ENCODE peak calls at places on chromosomes 3 and 15, in four cellular contexts. L is brain microvascular endothelial cell, T is mesothelial cell of epicardium, M is tibial artery. G is an unnamed sample.
A peak's percentile ranks its signal among the peaks of the same experiment; 100 is the strongest.

GRCh38 chr3:142861926-142862325 is 27.0 kb downstream of the PCOLCE2 start:
- DNase-seq in T (no peak), L (no peak), M (no peak), G (no peak)

GRCh38 chr3:12046406-12046805 is 42.2 kb downstream of the SYN2 start:
- DNase-seq in M (no peak), T (no peak), L (no peak), G (no peak)

GRCh38 chr3:195093731-195094130 is 177.2 kb downstream of the XXYLT1 start:
- DNase-seq in L (no peak), M (peak; percentile 5), T (no peak), G (no peak)

GRCh38 chr3:50450135-50450911 is 53.1 kb downstream of the CACNA2D2 start:
- DNase-seq in M (peak; percentile 83), T (no peak), L (no peak), G (no peak)

GRCh38 chr15:65212097-65212496 is 824 bp upstream of the CILP start:
- DNase-seq in L (no peak), M (no peak), T (no peak), G (no peak)

GRCh38 chr15:95278532-95279265 is 1047.3 kb downstream of the MCTP2 start:
- DNase-seq in L (no peak), M (no peak), T (no peak), G (no peak)

GRCh38 chr3:153927107-153927506 is 194.1 kb upstream of the ARHGEF26 start:
- DNase-seq in L (peak; percentile 3), T (no peak), M (no peak), G (no peak)

GRCh38 chr15:70192490-70192889 is 94.8 kb upstream of the TLE3 start:
- DNase-seq in M (no peak), L (no peak), T (no peak), G (no peak)

GRCh38 chr15:41115088-41115651 is 910 bp downstream of the INO80 start:
- DNase-seq in M (no peak), L (peak; percentile 23), T (no peak), G (no peak)

GRCh38 chr3:82133070-82133606 is 371.7 kb upstream of the GBE1 start:
- DNase-seq in T (no peak), L (peak; percentile 56), M (no peak), G (peak; percentile 54)

GRCh38 chr15:33860749-33861148 is 107.5 kb upstream of the CHRM5 start:
- DNase-seq in L (peak; percentile 50), M (no peak), T (no peak), G (no peak)

GRCh38 chr3:105365536-105366301 is 990 bp upstream of the ALCAM start:
- DNase-seq in L (peak; percentile 46), T (no peak), M (no peak), G (no peak)

GRCh38 chr3:56683122-56683817 is at the start of gene TASOR:
- DNase-seq in L (peak; percentile 51), M (peak; percentile 90), T (peak; percentile 61), G (peak; percentile 63)

GRCh38 chr3:67863869-67864268 is 209.5 kb upstream of the SUCLG2 start:
- DNase-seq in M (no peak), T (no peak), L (peak; percentile 4), G (no peak)

GRCh38 chr15:85312925-85313324 is 67.5 kb upstream of the AKAP13 start:
- DNase-seq in T (no peak), M (no peak), L (peak; percentile 75), G (no peak)

GRCh38 chr3:194375921-194376570 is 6.5 kb upstream of the LRRC15 start:
- DNase-seq in T (no peak), L (no peak), M (no peak), G (no peak)

GRCh38 chr3:141557961-141558706 is 71.3 kb downstream of the RASA2 start:
- DNase-seq in M (no peak), L (no peak), T (no peak), G (no peak)

GRCh38 chr3:54347933-54348332 is 225.6 kb downstream of the CACNA2D3 start:
- DNase-seq in T (no peak), L (no peak), M (no peak), G (no peak)

GRCh38 chr15:68175527-68175926 is 29.6 kb downstream of the CALML4 start:
- DNase-seq in T (no peak), M (no peak), L (no peak), G (no peak)

GRCh38 chr3:124962403-124962940 is 27.9 kb upstream of the MUC13 start:
- DNase-seq in L (no peak), M (no peak), T (no peak), G (no peak)

GRCh38 chr3:127740136-127740915 is 67.6 kb downstream of the ABTB1 start:
- DNase-seq in T (no peak), L (peak; percentile 51), M (peak; percentile 65), G (no peak)

GRCh38 chr3:152056481-152056880 is 183.0 kb downstream of the SUCNR1 start:
- DNase-seq in M (no peak), L (no peak), T (no peak), G (no peak)

GRCh38 chr15:55937040-55937439 is 56.4 kb downstream of the NEDD4 start:
- DNase-seq in M (no peak), L (peak; percentile 83), T (no peak), G (no peak)

GRCh38 chr3:146071636-146072035 is 89.3 kb downstream of the PLOD2 start:
- DNase-seq in T (no peak), M (no peak), L (no peak), G (no peak)

GRCh38 chr3:36993326-36994283 is at the start of gene MLH1:
- DNase-seq in T (peak; percentile 97), M (peak; percentile 96), L (peak; percentile 100), G (peak; percentile 99)

GRCh38 chr15:86644319-86644718 is 564.6 kb downstream of the AGBL1 start:
- DNase-seq in T (no peak), L (no peak), M (no peak), G (no peak)

GRCh38 chr3:129658156-129658843 is 51.8 kb upstream of the PLXND1 start:
- DNase-seq in T (no peak), M (no peak), L (no peak), G (no peak)

GRCh38 chr3:40499952-40500351 is 5.9 kb upstream of the ZNF620 start:
- DNase-seq in L (no peak), M (no peak), T (no peak), G (no peak)

GRCh38 chr3:40504636-40505430 is 1.0 kb upstream of the ZNF620 start:
- DNase-seq in T (no peak), L (peak; percentile 93), M (peak; percentile 80), G (no peak)

GRCh38 chr3:40511031-40511718 is 5.3 kb downstream of the ZNF620 start:
- DNase-seq in M (no peak), T (no peak), L (no peak), G (no peak)

GRCh38 chr3:40505599-40506462 is at the start of gene ZNF620:
- DNase-seq in M (peak; percentile 90), T (peak; percentile 72), L (peak; percentile 38), G (peak; percentile 77)
- TF ChIP-seq CTCF in M (no peak), T (no peak), L (peak; percentile 57), G (peak; percentile 53)

DNA sequence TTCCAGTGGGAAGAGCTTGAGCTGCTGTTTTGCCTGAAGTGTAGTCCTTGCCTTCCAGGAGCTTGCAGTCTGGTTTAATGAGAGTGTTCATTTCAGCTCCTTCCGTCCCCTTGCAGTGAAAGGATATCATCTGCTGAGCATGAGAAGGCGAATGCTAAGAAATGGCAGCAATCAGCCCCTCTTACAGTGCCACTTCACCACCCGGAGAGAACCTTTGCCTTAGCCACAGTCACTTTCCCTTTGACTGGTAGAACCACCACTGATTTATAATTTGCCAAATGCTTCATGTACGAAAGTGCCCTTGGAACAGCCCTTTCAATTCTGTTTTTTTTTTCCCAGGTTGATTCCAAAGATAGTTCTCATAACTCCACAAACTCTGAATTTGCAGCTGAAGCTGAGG is 11.5 kb downstream of the TATDN2 start:
- DNase-seq in M (no peak), T (no peak), L (no peak), G (no peak)
- TF ChIP-seq CTCF in M (no peak), T (no peak), L (no peak), G (no peak)

DNA sequence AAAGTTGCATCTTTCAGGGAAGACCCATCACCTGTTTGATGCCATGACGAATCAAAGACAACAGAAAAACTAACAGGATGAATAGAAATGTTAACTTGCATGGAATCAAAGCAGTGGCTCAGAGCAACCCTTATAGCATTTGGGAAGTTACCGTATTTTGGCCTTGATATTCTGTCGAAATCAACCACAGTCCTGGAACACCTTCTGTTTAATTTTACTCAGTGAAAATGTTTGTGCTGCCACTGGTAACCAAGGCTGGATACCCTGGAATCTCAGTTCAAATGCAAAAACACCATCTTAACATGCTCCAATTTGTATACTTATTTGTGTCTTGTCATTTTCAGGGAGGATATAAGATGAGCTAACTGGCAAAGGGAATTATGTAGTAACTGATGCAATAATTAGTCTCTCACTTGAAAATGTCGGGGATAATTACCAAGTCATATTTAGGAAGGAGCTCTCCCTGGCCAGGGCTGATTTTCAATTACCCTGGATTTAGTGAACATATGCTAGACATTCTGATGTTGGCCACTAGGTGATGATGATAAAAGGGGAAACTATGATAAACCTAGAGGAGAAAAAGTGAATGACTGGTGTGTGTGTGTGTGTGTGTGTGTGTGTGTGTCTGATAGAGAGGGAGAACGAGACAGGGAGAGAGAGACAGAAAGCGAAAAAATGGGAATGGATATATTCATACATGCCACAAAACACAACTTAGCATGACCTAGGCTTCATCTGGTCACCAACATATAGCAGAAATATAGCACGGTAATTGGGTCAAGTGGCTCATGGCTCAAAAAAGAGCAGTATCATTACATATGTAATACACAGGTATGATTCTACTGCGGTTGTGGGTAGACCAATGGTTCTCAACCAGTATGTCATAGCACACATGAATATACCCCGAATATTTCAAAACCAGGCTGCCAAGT is 19.0 kb upstream of the PRICKLE2 start:
- DNase-seq in L (peak; percentile 43), M (no peak), T (no peak), G (no peak)
- TF ChIP-seq CTCF in L (peak; percentile 60), M (no peak), T (peak; percentile 46), G (peak; percentile 58)

GRCh38 chr3:79002465-79003372 is 765.1 kb downstream of the ROBO1 start:
- DNase-seq in M (no peak), L (no peak), T (no peak), G (no peak)

GRCh38 chr3:79001255-79001654 is 766.5 kb downstream of the ROBO1 start:
- DNase-seq in M (no peak), L (no peak), T (no peak), G (no peak)

GRCh38 chr3:79006077-79006476 is 761.7 kb downstream of the ROBO1 start:
- DNase-seq in L (no peak), M (no peak), T (no peak), G (no peak)

GRCh38 chr3:79005084-79005483 is 762.7 kb downstream of the ROBO1 start:
- DNase-seq in L (peak; percentile 57), M (no peak), T (no peak), G (no peak)

DNA sequence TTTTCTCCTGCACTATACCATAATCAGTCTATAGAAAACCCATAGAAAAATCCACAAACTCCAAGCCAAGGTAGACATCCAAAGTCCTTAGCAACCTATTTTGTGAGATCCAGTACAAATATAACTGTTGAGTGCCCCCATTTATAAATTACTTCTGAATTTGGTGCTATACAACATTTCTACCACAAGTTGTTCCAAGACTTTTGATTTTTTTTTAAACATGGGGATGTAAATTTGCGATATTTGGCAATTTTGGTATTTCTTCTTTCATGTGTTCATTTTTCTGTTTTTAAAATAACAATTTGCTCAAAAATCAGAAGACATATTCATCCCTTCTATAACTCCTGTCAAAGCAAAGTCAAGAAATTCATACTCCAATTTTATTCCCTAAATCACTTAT is 763.8 kb downstream of the ROBO1 start:
- DNase-seq in M (no peak), L (no peak), T (no peak), G (no peak)
- TF ChIP-seq CTCF in M (no peak), L (no peak), T (peak; percentile 34), G (peak; percentile 34)

G was measured in neural crest cell.